ENCODE peak calls at places on chromosomes 6 and 20, in ten cellular contexts. G, D, Y, J, A, E, N, T, R and S are unnamed samples.

GRCh38 chr6:133854633-133855598 is 34.0 kb upstream of the TCF21 start:
- DNase-seq in G (no peak), D (no peak), Y (peak), J (no peak), A (no peak), E (peak), N (no peak), T (no peak), R (peak), S (no peak)

GRCh38 chr20:17662333-17663039 is 19.6 kb downstream of the RRBP1 start:
- DNase-seq in G (peak), D (no peak), Y (no peak), J (no peak), A (peak), E (no peak), N (peak), T (peak), R (peak), S (no peak)

GRCh38 chr6:144757730-144758129 is 472.6 kb downstream of the UTRN start:
- DNase-seq in G (no peak), D (no peak), Y (no peak), J (no peak), A (no peak), E (no peak), N (no peak), T (no peak), R (no peak), S (no peak)

GRCh38 chr6:129672883-129673631 is 36.9 kb downstream of the ARHGAP18 start:
- DNase-seq in G (peak), D (no peak), Y (no peak), J (no peak), A (peak), E (no peak), N (peak), T (peak), R (peak), S (no peak)

GRCh38 chr6:154403803-154404202 is 47.2 kb upstream of the IPCEF1 start:
- DNase-seq in G (peak), D (peak), Y (no peak), J (no peak), A (peak), E (no peak), N (peak), T (peak), R (no peak), S (no peak)

GRCh38 chr6:57173886-57174510 is 1.9 kb downstream of the BAG2 start:
- DNase-seq in G (peak), D (no peak), Y (no peak), J (no peak), A (peak), E (no peak), N (peak), T (peak), R (peak), S (no peak)

GRCh38 chr6:35382015-35382414 is 39.7 kb downstream of the PPARD start:
- DNase-seq in G (no peak), D (no peak), Y (no peak), J (no peak), A (no peak), E (no peak), N (no peak), T (no peak), R (no peak), S (no peak)

GRCh38 chr6:28782113-28782673 is 141.6 kb downstream of the TRIM27 start:
- DNase-seq in G (no peak), D (no peak), Y (no peak), J (no peak), A (no peak), E (no peak), N (no peak), T (no peak), R (no peak), S (no peak)

GRCh38 chr6:78308025-78308424 is 559.3 kb upstream of the IRAK1BP1 start:
- DNase-seq in G (peak), D (no peak), Y (no peak), J (no peak), A (peak), E (peak), N (no peak), T (no peak), R (peak), S (no peak)

GRCh38 chr6:105431226-105431625 is 28.3 kb upstream of the PREP start:
- DNase-seq in G (peak), D (no peak), Y (no peak), J (peak), A (peak), E (peak), N (peak), T (peak), R (peak), S (peak)

GRCh38 chr6:8627085-8627861 is 191.9 kb upstream of the SLC35B3 start:
- DNase-seq in G (peak), D (peak), Y (no peak), J (no peak), A (peak), E (no peak), N (peak), T (no peak), R (peak), S (no peak)

GRCh38 chr6:73078908-73079610 is 146.2 kb downstream of the KHDC1L start:
- DNase-seq in G (no peak), D (no peak), Y (no peak), J (no peak), A (no peak), E (no peak), N (no peak), T (no peak), R (no peak), S (no peak)

GRCh38 chr6:132298344-132298949 is 102.8 kb downstream of the MOXD1 start:
- DNase-seq in G (peak), D (peak), Y (peak), J (peak), A (peak), E (peak), N (peak), T (peak), R (peak), S (peak)

GRCh38 chr6:18153311-18153703 is 1.6 kb downstream of the TPMT start:
- DNase-seq in G (no peak), D (no peak), Y (no peak), J (no peak), A (no peak), E (no peak), N (no peak), T (no peak), R (no peak), S (no peak)

GRCh38 chr6:7640607-7641577 is 50.9 kb downstream of the SNRNP48 start:
- DNase-seq in G (peak), D (no peak), Y (no peak), J (no peak), A (peak), E (no peak), N (peak), T (peak), R (no peak), S (no peak)

GRCh38 chr20:50295345-50295744 is 104.7 kb downstream of the CEBPB start:
- DNase-seq in G (no peak), D (no peak), Y (no peak), J (no peak), A (no peak), E (no peak), N (no peak), T (no peak), R (no peak), S (no peak)

DNA sequence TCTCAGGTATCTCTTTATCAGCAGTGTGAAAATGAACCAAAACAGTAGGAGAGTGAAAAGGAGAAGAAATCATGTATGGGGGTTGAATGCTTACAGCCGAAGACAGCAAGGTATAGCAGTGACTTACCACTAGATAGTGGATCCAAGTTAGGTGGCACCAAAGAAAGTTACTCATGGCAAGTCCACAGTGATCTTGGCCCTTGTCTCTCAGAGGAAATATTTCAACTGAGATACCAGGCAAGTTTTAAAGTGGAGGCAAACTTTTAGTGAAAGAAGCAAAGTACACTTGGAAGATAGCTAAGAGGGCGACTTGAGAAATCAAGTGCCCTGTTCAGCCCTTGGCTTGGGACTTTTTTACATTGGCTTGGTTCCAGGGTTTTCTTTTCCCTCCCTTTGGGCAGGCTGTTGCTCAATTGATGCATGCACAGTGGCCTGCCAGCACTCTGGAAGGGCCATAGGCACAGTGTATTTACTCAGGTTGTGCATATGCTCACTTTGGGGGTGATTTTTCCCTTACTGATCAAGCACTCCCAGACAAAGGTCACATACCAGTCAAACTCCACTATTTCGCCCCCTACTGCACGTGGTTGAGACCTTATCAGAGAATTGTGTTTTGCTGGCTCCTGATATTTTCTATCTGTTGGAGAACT is 329.5 kb upstream of the KHDRBS2 start:
- DNase-seq in G (no peak), D (no peak), Y (no peak), J (no peak), A (no peak), E (peak), N (no peak), T (no peak), R (no peak), S (no peak)
- TF ChIP-seq CTCF in G (no peak), D (no peak), Y (no peak), J (no peak), A (no peak), E (no peak), N (no peak), T (no peak), R (no peak), S (no peak)

GRCh38 chr20:51372966-51373365 is 169.6 kb downstream of the NFATC2 start:
- DNase-seq in G (no peak), D (no peak), Y (no peak), J (no peak), A (no peak), E (no peak), N (no peak), T (no peak), R (no peak), S (no peak)
- H3K4me3 ChIP-seq in G (no peak), D (no peak), Y (no peak), J (no peak), A (no peak), E (no peak), N (no peak), T (no peak), R (no peak), S (no peak)

GRCh38 chr6:100371591-100371990 is 93.1 kb downstream of the SIM1 start:
- DNase-seq in G (no peak), D (no peak), Y (no peak), J (no peak), A (no peak), E (no peak), N (no peak), T (no peak), R (no peak), S (no peak)

GRCh38 chr6:100366419-100366818 is 98.3 kb downstream of the SIM1 start:
- DNase-seq in G (peak), D (no peak), Y (no peak), J (no peak), A (peak), E (no peak), N (peak), T (peak), R (no peak), S (no peak)

GRCh38 chr6:100372326-100372725 is 92.4 kb downstream of the SIM1 start:
- DNase-seq in G (no peak), D (no peak), Y (no peak), J (no peak), A (no peak), E (no peak), N (no peak), T (peak), R (no peak), S (no peak)

GRCh38 chr6:100376103-100376502 is 88.6 kb downstream of the SIM1 start:
- DNase-seq in G (no peak), D (no peak), Y (no peak), J (no peak), A (no peak), E (peak), N (no peak), T (no peak), R (peak), S (no peak)

GRCh38 chr6:100370265-100370664 is 94.5 kb downstream of the SIM1 start:
- DNase-seq in G (no peak), D (no peak), Y (no peak), J (peak), A (peak), E (no peak), N (no peak), T (no peak), R (peak), S (no peak)
- TF ChIP-seq CTCF in G (peak), D (no peak), Y (peak), J (peak), A (peak), E (peak), N (peak), T (peak), R (no peak), S (peak)

DNA sequence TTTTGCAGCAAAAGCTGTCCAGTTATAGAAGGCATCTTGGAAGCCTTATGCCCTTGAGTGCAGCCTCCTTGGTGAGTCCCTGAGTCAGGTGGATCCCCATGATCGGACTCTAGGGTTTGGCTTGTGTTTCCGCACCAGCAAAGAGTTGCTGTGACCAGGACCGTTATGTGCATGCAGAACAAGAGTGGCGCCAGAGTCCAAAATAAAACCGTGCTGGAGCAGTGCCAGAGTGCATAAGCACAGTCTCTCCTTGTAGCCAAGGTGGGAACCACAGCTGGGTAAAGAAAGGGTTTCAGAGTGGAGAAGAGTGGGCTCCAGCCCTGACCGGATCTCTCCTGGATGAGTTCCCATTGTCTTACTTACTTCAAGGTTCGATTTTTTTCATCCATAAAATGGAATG is 58.6 kb downstream of the FOXA2 start:
- DNase-seq in G (no peak), D (no peak), Y (peak), J (no peak), A (no peak), E (no peak), N (no peak), T (no peak), R (no peak), S (no peak)
- H3K4me3 ChIP-seq in G (no peak), D (no peak), Y (no peak), J (no peak), A (no peak), E (no peak), N (no peak), T (no peak), R (no peak), S (no peak)

DNA sequence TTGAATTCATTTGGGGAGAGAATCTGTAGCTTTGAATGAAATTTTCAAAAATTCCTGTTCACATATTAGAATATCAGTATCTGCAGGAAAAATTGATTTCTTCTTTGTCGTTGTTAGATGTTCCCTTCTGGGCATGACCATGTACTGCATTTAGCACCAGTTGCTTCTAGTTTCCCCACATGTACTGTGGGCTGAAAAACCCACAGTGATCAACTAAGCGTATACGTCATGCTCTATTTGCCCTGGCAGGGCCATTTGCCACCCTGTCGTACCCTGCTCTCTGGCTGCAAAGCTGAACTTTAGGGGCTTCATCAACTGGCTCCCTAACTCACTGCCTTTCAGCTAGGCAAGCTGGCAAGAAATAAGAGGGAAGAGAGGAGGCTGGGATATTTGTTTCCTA is 340.7 kb upstream of the TSHZ2 start:
- DNase-seq in G (no peak), D (no peak), Y (no peak), J (no peak), A (no peak), E (no peak), N (no peak), T (no peak), R (peak), S (no peak)
- TF ChIP-seq CTCF in G (no peak), D (no peak), Y (no peak), J (no peak), A (no peak), E (no peak), N (no peak), T (no peak), R (no peak), S (no peak)

GRCh38 chr6:42901538-42901957 is 14.3 kb upstream of the PTCRA start:
- DNase-seq in G (peak), D (peak), Y (peak), J (peak), A (peak), E (peak), N (peak), T (peak), R (peak), S (peak)
- H3K4me3 ChIP-seq in G (no peak), D (no peak), Y (no peak), J (no peak), A (no peak), E (no peak), N (no peak), T (no peak), R (no peak), S (no peak)

GRCh38 chr6:52727908-52728307 is 35.4 kb downstream of the GSTA2 start:
- DNase-seq in G (no peak), D (no peak), Y (no peak), J (no peak), A (no peak), E (no peak), N (no peak), T (no peak), R (no peak), S (no peak)
- TF ChIP-seq CTCF in G (no peak), D (no peak), Y (no peak), J (no peak), A (no peak), E (no peak), N (no peak), T (no peak), R (no peak), S (no peak)

GRCh38 chr20:19938421-19938787 is 78.8 kb upstream of the NAA20 start:
- DNase-seq in G (no peak), D (no peak), Y (no peak), J (no peak), A (no peak), E (no peak), N (no peak), T (no peak), R (no peak), S (no peak)

GRCh38 chr20:19937651-19938420 is 79.3 kb upstream of the NAA20 start:
- DNase-seq in G (no peak), D (no peak), Y (no peak), J (no peak), A (no peak), E (no peak), N (no peak), T (no peak), R (peak), S (no peak)

GRCh38 chr20:19934792-19935491 is 82.2 kb upstream of the NAA20 start:
- DNase-seq in G (no peak), D (peak), Y (peak), J (no peak), A (no peak), E (no peak), N (no peak), T (no peak), R (peak), S (no peak)

GRCh38 chr20:19936801-19937583 is 80.2 kb upstream of the NAA20 start:
- DNase-seq in G (no peak), D (no peak), Y (peak), J (no peak), A (no peak), E (no peak), N (no peak), T (no peak), R (peak), S (no peak)

DNA sequence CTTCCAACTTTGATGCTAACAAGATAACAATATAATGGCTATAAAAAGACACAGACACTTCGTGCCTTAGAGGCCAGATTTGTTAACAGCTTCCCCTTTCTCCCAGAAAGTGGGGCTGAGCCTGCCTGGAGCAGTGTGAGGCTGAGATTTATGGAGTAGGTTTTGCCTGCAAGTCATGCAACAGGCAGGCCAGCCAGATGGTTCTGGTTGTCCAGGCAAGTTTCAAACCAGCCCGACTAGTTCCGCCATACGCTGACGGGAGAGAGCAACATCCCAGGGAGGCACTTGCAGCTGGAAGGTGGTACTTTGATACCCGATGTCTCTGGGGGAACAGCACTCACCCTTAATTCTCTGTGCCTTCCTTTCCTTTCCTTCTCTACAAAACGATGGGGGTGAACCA is 81.3 kb upstream of the NAA20 start:
- DNase-seq in G (no peak), D (peak), Y (no peak), J (no peak), A (no peak), E (no peak), N (no peak), T (peak), R (no peak), S (no peak)
- H3K4me3 ChIP-seq in G (no peak), D (no peak), Y (peak), J (no peak), A (no peak), E (no peak), N (no peak), T (no peak), R (no peak), S (no peak)